ENCODE peak calls at places on chromosomes 13 and 19, in seven cellular contexts. T, E, Z, V, U, F and G are unnamed samples.
A peak's percentile ranks its signal among the peaks of the same experiment; 100 is the strongest.

GRCh38 chr19:50333235-50333736 is 4.1 kb upstream of the KCNC3 start:
- DNase-seq in Z (peak; percentile 66), U (peak; percentile 94), V (peak; percentile 94), F (peak; percentile 87), T (peak; percentile 89), E (peak; percentile 88), G (peak; percentile 96)

GRCh38 chr19:29188289-29188688 is 24.7 kb downstream of the UQCRFS1 start:
- DNase-seq in F (no peak), V (no peak), Z (no peak), T (no peak), U (no peak), E (no peak), G (no peak)

GRCh38 chr19:49672131-49672919 is 4.7 kb upstream of the PRMT1 start:
- DNase-seq in T (peak; percentile 81), E (peak; percentile 72), U (peak; percentile 83), V (peak; percentile 66), Z (peak; percentile 33), F (peak; percentile 83), G (peak; percentile 92)

GRCh38 chr13:45015300-45015699 is 26.0 kb downstream of the GPALPP1 start:
- DNase-seq in E (no peak), V (no peak), Z (peak; percentile 11), U (no peak), T (no peak), F (no peak), G (no peak)

GRCh38 chr13:66405908-66406802 is 824.0 kb downstream of the PCDH9 start:
- DNase-seq in F (no peak), Z (peak; percentile 87), T (no peak), V (no peak), E (no peak), U (no peak), G (no peak)

GRCh38 chr13:40445557-40445990 is 220.9 kb downstream of the FOXO1 start:
- DNase-seq in E (peak; percentile 71), V (no peak), U (peak; percentile 72), T (peak; percentile 34), Z (peak; percentile 99), F (peak; percentile 56), G (peak; percentile 78)

GRCh38 chr19:28578786-28579505 is 634.0 kb downstream of the UQCRFS1 start:
- DNase-seq in T (no peak), V (no peak), E (no peak), Z (no peak), U (no peak), F (no peak), G (no peak)

GRCh38 chr13:111139452-111139851 is 24.3 kb downstream of the ARHGEF7 start:
- DNase-seq in T (no peak), E (no peak), U (no peak), F (no peak), Z (no peak), V (no peak), G (no peak)

GRCh38 chr13:38283346-38283745 is 66.3 kb upstream of the UFM1 start:
- DNase-seq in Z (no peak), T (no peak), V (no peak), U (no peak), E (no peak), F (no peak), G (no peak)

GRCh38 chr19:11530432-11530831 is 1.5 kb upstream of the ECSIT start:
- DNase-seq in E (peak; percentile 81), U (peak; percentile 78), F (peak; percentile 74), Z (peak; percentile 84), T (peak; percentile 80), V (no peak), G (peak; percentile 89)

GRCh38 chr13:40910324-40911050 is 108.6 kb downstream of the ELF1 start:
- DNase-seq in T (no peak), F (no peak), U (no peak), E (no peak), V (no peak), Z (peak; percentile 61), G (no peak)

GRCh38 chr13:71374471-71375041 is 492.4 kb downstream of the DACH1 start:
- DNase-seq in E (no peak), V (no peak), T (no peak), F (no peak), Z (peak; percentile 23), U (no peak), G (no peak)

GRCh38 chr19:13621413-13621812 is 115.1 kb upstream of the CACNA1A start:
- DNase-seq in U (no peak), F (no peak), V (no peak), T (no peak), Z (peak; percentile 92), E (no peak), G (no peak)

GRCh38 chr19:19021115-19021514 is 12.2 kb downstream of the SUGP2 start:
- DNase-seq in F (no peak), U (no peak), E (no peak), V (no peak), Z (no peak), T (no peak), G (no peak)

GRCh38 chr13:113972451-113973217 is 1.2 kb downstream of the C13orf46 start:
- DNase-seq in E (no peak), T (no peak), F (no peak), V (no peak), Z (peak; percentile 6), U (peak; percentile 45), G (peak; percentile 24)

GRCh38 chr13:27919934-27920676 is at the start of gene PDX1:
- DNase-seq in V (no peak), E (no peak), F (peak; percentile 29), Z (no peak), U (no peak), T (peak; percentile 70), G (peak; percentile 61)

GRCh38 chr13:94658926-94659649 is 53.3 kb downstream of the SOX21 start:
- DNase-seq in U (no peak), E (no peak), V (no peak), T (no peak), F (no peak), Z (peak; percentile 36), G (no peak)

GRCh38 chr13:93776936-93777335 is 550.3 kb downstream of the GPC6 start:
- DNase-seq in Z (peak; percentile 12), F (no peak), E (no peak), T (no peak), V (no peak), U (no peak), G (no peak)

GRCh38 chr13:21338156-21338555 is 120.9 kb downstream of the ZDHHC20 start:
- DNase-seq in E (no peak), Z (no peak), U (no peak), T (no peak), F (no peak), V (no peak), G (no peak)

GRCh38 chr13:94759120-94759728 is 46.9 kb upstream of the SOX21 start:
- DNase-seq in U (no peak), F (no peak), T (no peak), V (no peak), Z (no peak), E (no peak), G (no peak)

GRCh38 chr19:46660008-46660517 is 919 bp downstream of the DACT3 start:
- DNase-seq in Z (no peak), F (no peak), U (peak; percentile 71), E (peak; percentile 25), T (no peak), V (no peak), G (peak; percentile 46)

GRCh38 chr13:97798836-97799235 is 154.6 kb upstream of the IPO5 start:
- DNase-seq in V (no peak), U (no peak), Z (no peak), E (no peak), T (no peak), F (no peak), G (peak; percentile 55)

DNA sequence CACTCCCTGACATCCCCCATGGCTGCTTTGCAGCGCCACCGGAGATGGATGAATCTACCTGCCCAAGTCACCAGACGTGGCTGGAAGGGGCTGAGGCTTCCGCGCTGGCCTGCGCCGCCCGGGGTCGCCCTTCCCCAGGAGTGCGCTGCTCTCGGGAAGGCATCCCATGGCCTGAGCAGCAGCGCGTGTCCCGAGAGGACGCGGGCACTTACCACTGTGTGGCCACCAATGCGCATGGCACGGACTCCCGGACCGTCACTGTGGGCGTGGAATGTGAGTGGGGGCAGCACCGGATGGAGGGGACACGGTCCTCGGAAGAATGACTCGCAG is 4.6 kb downstream of the ICAM5 start:
- DNase-seq in V (no peak), E (no peak), U (no peak), F (no peak), T (no peak), Z (no peak), G (no peak)
- H3K4me1 ChIP-seq in V (peaks cover 63% of the 10 kb centered on the region), E (peaks cover 48% of the 10 kb centered on the region), U (no peaks in the 10 kb centered on the region), F (peaks cover 10% of the 10 kb centered on the region), T (peaks cover 61% of the 10 kb centered on the region), Z (no peaks in the 10 kb centered on the region), G (peaks cover 9% of the 10 kb centered on the region)

GRCh38 chr19:9531933-9532332 is 6.5 kb downstream of the ZNF426 start:
- DNase-seq in F (no peak), T (no peak), Z (peak; percentile 59), U (no peak), V (no peak), E (no peak), G (no peak)
- H3K27ac ChIP-seq in F (no peak overlapping the region), T (no peak overlapping the region), Z (no peak overlapping the region), U (no peak overlapping the region), V (no peak overlapping the region), E (no peak overlapping the region), G (no peak overlapping the region)

DNA sequence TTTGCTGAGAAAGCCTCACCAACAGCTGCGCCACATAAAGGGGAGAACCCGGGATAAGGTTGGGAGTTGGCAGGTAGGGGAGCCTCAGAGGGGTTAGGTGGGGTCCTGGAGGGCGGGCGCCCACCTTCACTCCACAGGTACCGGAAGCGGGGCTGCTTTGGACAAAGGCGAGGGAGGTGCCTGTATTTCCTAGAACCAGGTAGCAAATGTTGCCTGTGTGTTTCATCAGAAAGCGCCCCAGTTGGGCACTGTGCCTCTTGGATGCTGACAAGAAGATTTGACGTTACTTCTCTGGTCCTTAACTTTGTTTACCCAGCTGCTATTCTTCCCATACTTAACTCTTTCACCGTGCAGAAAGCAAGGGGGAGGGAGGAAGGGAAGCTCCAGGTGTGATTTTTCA is 278.9 kb downstream of the ZNF536 start:
- DNase-seq in E (no peak), V (no peak), U (no peak), Z (no peak), F (no peak), T (no peak), G (no peak)
- H3K27me3 ChIP-seq in E (peaks cover 12% of the 10 kb centered on the region), V (no peaks in the 10 kb centered on the region), U (no peaks in the 10 kb centered on the region), Z (no peaks in the 10 kb centered on the region), F (peaks cover 13% of the 10 kb centered on the region), T (no peaks in the 10 kb centered on the region), G (peaks cover 2% of the 10 kb centered on the region)

DNA sequence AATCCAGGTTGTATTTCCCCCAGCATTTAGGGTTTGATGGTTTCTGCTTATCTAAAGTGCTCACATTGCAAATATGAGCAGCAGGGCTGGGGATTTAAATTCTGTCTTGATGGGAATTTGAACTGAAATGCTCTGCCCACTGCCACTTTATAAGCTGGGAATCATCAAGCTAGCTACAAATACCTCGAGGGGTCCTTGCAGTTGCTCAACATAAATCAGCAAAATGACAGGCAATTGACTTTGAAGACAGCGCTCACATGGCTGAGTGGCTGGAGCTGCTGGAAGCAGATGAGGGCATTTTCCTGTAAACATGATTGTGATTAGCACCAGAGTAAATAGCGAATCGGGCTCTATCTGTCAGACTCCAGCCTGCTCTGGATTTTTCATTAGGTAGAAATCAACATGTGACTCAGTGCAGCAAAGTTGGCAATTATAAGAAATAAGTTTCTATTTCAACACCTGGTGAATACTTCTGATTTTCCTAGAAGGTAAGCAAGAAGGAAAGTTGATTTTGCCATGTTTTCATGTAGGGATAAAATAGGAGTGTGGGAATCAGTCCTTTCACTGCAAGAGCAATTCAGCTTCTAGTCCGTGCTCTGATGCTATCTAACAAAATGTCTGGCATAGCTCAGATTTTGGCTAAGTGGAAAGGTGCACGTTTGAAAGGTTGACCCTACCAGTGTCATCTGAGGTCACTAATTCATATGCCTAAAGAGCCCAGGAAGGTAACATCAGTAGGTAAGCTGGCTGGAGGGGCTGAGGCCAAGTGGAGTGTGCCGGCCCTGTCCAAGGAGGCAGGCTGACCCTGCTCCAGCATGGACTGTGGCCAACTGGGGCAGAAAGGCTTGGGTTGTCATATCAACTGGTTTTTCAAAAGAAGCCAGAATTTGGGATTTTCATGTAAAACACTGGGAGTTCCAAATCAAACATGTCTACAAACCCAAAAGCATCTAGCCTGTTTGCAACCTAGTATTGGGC is 39.1 kb upstream of the MEDAG start:
- DNase-seq in T (no peak), Z (no peak), V (no peak), E (no peak), U (no peak), F (no peak), G (no peak)
- H3K4me1 ChIP-seq in T (peaks cover 5% of the 10 kb centered on the region), Z (peaks cover 18% of the 10 kb centered on the region), V (no peaks in the 10 kb centered on the region), E (peaks cover 26% of the 10 kb centered on the region), U (peaks cover 2% of the 10 kb centered on the region), F (peaks cover 5% of the 10 kb centered on the region), G (peaks cover 5% of the 10 kb centered on the region)